ENCODE peak calls at places on chromosomes 5 and 9, in four cellular contexts. L, B, U and X are unnamed samples.

GRCh38 chr9:130407916-130408659 is 36.7 kb upstream of the ASS1 start:
- DNase-seq in L (no peak), B (no peak), U (no peak), X (no peak)

GRCh38 chr5:13992795-13993194 is 48.3 kb upstream of the DNAH5 start:
- DNase-seq in L (no peak), B (no peak), U (no peak), X (no peak)

GRCh38 chr5:14353661-14354474 is 210.7 kb downstream of the TRIO start:
- DNase-seq in L (no peak), B (no peak), U (no peak), X (no peak)

GRCh38 chr9:33813712-33814641 is 3.0 kb upstream of the UBE2R2 start:
- DNase-seq in L (no peak), B (no peak), U (peak), X (no peak)

GRCh38 chr5:96904054-96904931 is 28.0 kb downstream of the ERAP2 start:
- DNase-seq in L (no peak), B (no peak), U (no peak), X (no peak)

GRCh38 chr5:56490971-56491468 is 257.9 kb upstream of the ANKRD55 start:
- DNase-seq in L (no peak), B (no peak), U (no peak), X (no peak)

GRCh38 chr5:175657593-175658271 is at the start of gene HRH2:
- DNase-seq in L (peak), B (no peak), U (no peak), X (no peak)

GRCh38 chr9:121154782-121155181 is 46.9 kb downstream of the RAB14 start:
- DNase-seq in L (no peak), B (no peak), U (no peak), X (peak)

GRCh38 chr5:67165524-67166459 is 30.8 kb downstream of the CD180 start:
- DNase-seq in L (peak), B (peak), U (no peak), X (peak)

GRCh38 chr5:94086194-94086593 is 344.8 kb upstream of the POU5F2 start:
- DNase-seq in L (no peak), B (no peak), U (no peak), X (no peak)

GRCh38 chr9:18906656-18907395 is 126.2 kb downstream of the SAXO1 start:
- DNase-seq in L (no peak), B (no peak), U (no peak), X (peak)

GRCh38 chr9:136342191-136343120 is 15.1 kb downstream of the GPSM1 start:
- DNase-seq in L (peak), B (peak), U (peak), X (peak)

GRCh38 chr9:136295055-136295454 is 8.8 kb downstream of the CCDC187 start:
- DNase-seq in L (no peak), B (no peak), U (no peak), X (no peak)

GRCh38 chr9:114677418-114677817 is 4.6 kb downstream of the TEX48 start:
- DNase-seq in L (no peak), B (no peak), U (no peak), X (peak)

GRCh38 chr9:120477534-120478001 is 102.4 kb downstream of the CDK5RAP2 start:
- DNase-seq in L (peak), B (no peak), U (peak), X (peak)

GRCh38 chr9:16640649-16641048 is 229.8 kb downstream of the BNC2 start:
- DNase-seq in L (no peak), B (no peak), U (no peak), X (no peak)

GRCh38 chr9:7097785-7098420 is 340.1 kb downstream of the KDM4C start:
- DNase-seq in L (no peak), B (no peak), U (no peak), X (no peak)